ENCODE peak calls at places on chromosomes 4 and X, in six cellular contexts. O is aorta; N is naive thymus-derived CD4-positive, alpha-beta T cell; D is PC-3; S is neural progenitor cell; W is mammary epithelial cell. Y is an unnamed sample. For H3K4me1, the result is how much of the 10 kb centered on the place peaks cover.

GRCh38 chr4:61638600-61638999 is 438.5 kb downstream of the ADGRL3 start:
- DNase-seq in O (no peak), W (no peak), N (no peak), D (peak), S (no peak), Y (no peak)

GRCh38 chr4:120770897-120771296 is 151.6 kb downstream of the PRDM5 start:
- DNase-seq in O (no peak), W (no peak), D (no peak), N (no peak), S (no peak), Y (no peak)

GRCh38 chr4:21790437-21791029 is 158.0 kb downstream of the KCNIP4 start:
- DNase-seq in S (peak), O (no peak), W (peak), D (peak), N (peak), Y (no peak)

GRCh38 chr4:57943672-57944071 is 833.5 kb upstream of the IGFBP7 start:
- DNase-seq in O (peak), S (no peak), W (no peak), D (no peak), N (no peak), Y (no peak)

GRCh38 chr4:132593717-132594400 is 555.2 kb upstream of the PCDH10 start:
- DNase-seq in N (no peak), D (peak), W (peak), O (no peak), S (no peak), Y (no peak)

GRCh38 chrX:125757794-125758564 is 408.1 kb downstream of the DCAF12L2 start:
- DNase-seq in W (no peak), O (peak), D (no peak), S (no peak), N (no peak), Y (peak)

GRCh38 chr4:140099993-140100392 is 54.0 kb downstream of the MAML3 start:
- DNase-seq in N (no peak), O (peak), S (no peak), D (peak), W (no peak), Y (peak)

GRCh38 chr4:24805036-24805435 is 9.7 kb downstream of the SOD3 start:
- DNase-seq in N (no peak), O (no peak), D (no peak), W (peak), S (no peak), Y (no peak)

GRCh38 chr4:17561195-17561909 is 15.6 kb upstream of the LAP3 start:
- DNase-seq in S (no peak), O (no peak), N (no peak), W (peak), D (peak), Y (no peak)

GRCh38 chrX:38664285-38664684 is 102.9 kb downstream of the TSPAN7 start:
- DNase-seq in W (peak), O (no peak), S (peak), D (peak), N (no peak), Y (no peak)

GRCh38 chr4:164177753-164178152 is 576.2 kb upstream of the SMIM31 start:
- DNase-seq in S (no peak), N (no peak), D (no peak), O (no peak), W (no peak), Y (no peak)

GRCh38 chr4:139840773-139841172 is 175.2 kb downstream of the MGST2 start:
- DNase-seq in D (no peak), O (no peak), N (no peak), W (no peak), S (no peak), Y (no peak)

GRCh38 chr4:26613242-26613641 is 29.4 kb downstream of the TBC1D19 start:
- DNase-seq in S (no peak), D (no peak), O (no peak), W (no peak), N (no peak), Y (no peak)

GRCh38 chrX:84161641-84162040 is 26.4 kb downstream of the RPS6KA6 start:
- DNase-seq in N (no peak), W (no peak), O (no peak), S (no peak), D (no peak), Y (no peak)

GRCh38 chr4:15488658-15489470 is 19.2 kb downstream of the CC2D2A start:
- DNase-seq in O (no peak), S (no peak), N (no peak), W (no peak), D (no peak), Y (no peak)

GRCh38 chrX:19827088-19827487 is 60.3 kb downstream of the SH3KBP1 start:
- DNase-seq in O (no peak), S (no peak), D (no peak), N (peak), W (no peak), Y (no peak)

GRCh38 chr4:138542191-138542771 is 300.1 kb upstream of the SLC7A11 start:
- DNase-seq in N (no peak), D (peak), S (no peak), O (no peak), W (peak), Y (no peak)

GRCh38 chr4:82644731-82645126 is 82.9 kb upstream of the TMEM150C start:
- DNase-seq in N (no peak), S (no peak), D (no peak), O (no peak), W (no peak), Y (no peak)

GRCh38 chrX:1327651-1328304 is 8.8 kb upstream of the IL3RA start:
- DNase-seq in N (no peak), O (no peak), W (no peak), S (no peak), D (no peak), Y (no peak)

GRCh38 chrX:149567621-149568417 is 18.1 kb upstream of the HSFX3 start:
- DNase-seq in W (no peak), O (no peak), N (no peak), S (no peak), D (peak), Y (no peak)

GRCh38 chrX:88863726-88864125 is 116.7 kb downstream of the CPXCR1 start:
- DNase-seq in N (no peak), D (no peak), W (no peak), O (no peak), S (no peak), Y (no peak)

GRCh38 chr4:36303430-36304137 is 22.2 kb downstream of the DTHD1 start:
- DNase-seq in W (no peak), N (no peak), D (no peak), O (no peak), S (no peak), Y (no peak)

GRCh38 chrX:81259008-81259713 is 57.3 kb downstream of the SH3BGRL start:
- DNase-seq in O (no peak), D (no peak), W (no peak), N (no peak), S (no peak), Y (no peak)

GRCh38 chrX:70196961-70197805 is 19.9 kb downstream of the DGAT2L6 start:
- DNase-seq in N (peak), D (peak), O (peak), S (peak), W (peak), Y (peak)

GRCh38 chrX:2487366-2487765 is 13.4 kb downstream of the DHRSX start:
- DNase-seq in N (no peak), W (no peak), D (no peak), O (no peak), S (no peak), Y (no peak)

GRCh38 chrX:15301924-15302323 is 13.5 kb downstream of the ASB11 start:
- DNase-seq in D (no peak), N (no peak), S (no peak), W (peak), O (peak), Y (peak)

GRCh38 chr4:103244251-103244650 is 46.1 kb upstream of the CENPE start:
- DNase-seq in D (no peak), N (no peak), O (no peak), S (no peak), W (peak), Y (no peak)

GRCh38 chrX:46953597-46953996 is 41.4 kb downstream of the JADE3 start:
- DNase-seq in N (no peak), O (no peak), S (peak), D (no peak), W (no peak), Y (no peak)

GRCh38 chr4:88661724-88662123 is 35.9 kb downstream of the NAP1L5 start:
- DNase-seq in N (no peak), W (peak), D (peak), O (no peak), S (no peak), Y (no peak)

GRCh38 chr4:147287588-147287890 is 193.4 kb upstream of the EDNRA start:
- DNase-seq in W (no peak), S (no peak), O (no peak), N (no peak), D (no peak), Y (no peak)

GRCh38 chrX:137998619-137999018 is 432.7 kb downstream of the ZIC3 start:
- DNase-seq in W (no peak), D (no peak), S (no peak), N (no peak), O (no peak), Y (no peak)
- H3K4me3 ChIP-seq in W (no peak), D (no peak), S (no peak), N (no peak), O (no peak), Y (no peak)

GRCh38 chr4:41683321-41683720 is 65.2 kb downstream of the PHOX2B start:
- DNase-seq in D (no peak), W (no peak), N (no peak), O (no peak), S (no peak), Y (no peak)

GRCh38 chr4:41678951-41679350 is 69.6 kb downstream of the PHOX2B start:
- DNase-seq in N (no peak), W (no peak), S (no peak), D (no peak), O (no peak), Y (no peak)

GRCh38 chr4:41678086-41678485 is 70.4 kb downstream of the PHOX2B start:
- DNase-seq in N (no peak), S (no peak), D (no peak), O (no peak), W (no peak), Y (no peak)

GRCh38 chr4:41681054-41681453 is 67.5 kb downstream of the PHOX2B start:
- DNase-seq in D (no peak), O (no peak), W (no peak), N (no peak), S (no peak), Y (no peak)

GRCh38 chr4:41679991-41680390 is 68.5 kb downstream of the PHOX2B start:
- DNase-seq in D (no peak), O (no peak), S (no peak), N (no peak), W (no peak), Y (no peak)
- H3K4me1 ChIP-seq in D (under half), O (under half), S (under half), N (under half), W (under half), Y (under half)

DNA sequence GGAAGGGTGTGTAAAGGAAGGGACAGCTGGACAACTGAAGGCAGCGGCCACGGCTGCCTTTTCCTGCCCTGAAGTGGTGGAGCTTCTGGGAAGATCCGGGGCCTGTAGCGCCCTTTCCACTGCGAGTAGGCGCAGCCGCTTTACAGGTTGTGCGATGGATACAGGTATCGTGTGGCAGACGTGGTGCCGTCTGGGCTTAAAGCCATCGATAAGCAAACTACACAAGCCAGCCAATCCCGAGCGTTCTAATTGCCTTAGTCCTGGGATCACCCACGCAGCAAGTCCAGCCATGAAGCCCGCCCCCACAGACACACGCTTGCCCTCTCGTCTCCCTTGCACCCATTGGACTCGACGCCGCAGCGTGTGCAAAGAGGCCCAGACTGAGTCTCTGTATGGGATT is 15.4 kb downstream of the NKX6-1 start:
- DNase-seq in S (no peak), D (no peak), N (no peak), O (no peak), W (no peak), Y (no peak)
- H3K4me3 ChIP-seq in S (no peak), D (no peak), N (no peak), O (no peak), W (no peak), Y (no peak)

GRCh38 chr4:123479944-123480343 is 83.3 kb downstream of the SPRY1 start:
- DNase-seq in S (no peak), D (peak), N (no peak), O (no peak), W (peak), Y (no peak)

GRCh38 chr4:123477804-123478209 is 81.2 kb downstream of the SPRY1 start:
- DNase-seq in S (no peak), O (peak), W (no peak), N (peak), D (no peak), Y (no peak)

GRCh38 chr4:123476089-123476488 is 79.5 kb downstream of the SPRY1 start:
- DNase-seq in S (no peak), O (no peak), N (no peak), W (no peak), D (no peak), Y (no peak)

GRCh38 chr4:123481034-123481433 is 84.4 kb downstream of the SPRY1 start:
- DNase-seq in D (peak), S (no peak), W (peak), N (no peak), O (no peak), Y (no peak)

DNA sequence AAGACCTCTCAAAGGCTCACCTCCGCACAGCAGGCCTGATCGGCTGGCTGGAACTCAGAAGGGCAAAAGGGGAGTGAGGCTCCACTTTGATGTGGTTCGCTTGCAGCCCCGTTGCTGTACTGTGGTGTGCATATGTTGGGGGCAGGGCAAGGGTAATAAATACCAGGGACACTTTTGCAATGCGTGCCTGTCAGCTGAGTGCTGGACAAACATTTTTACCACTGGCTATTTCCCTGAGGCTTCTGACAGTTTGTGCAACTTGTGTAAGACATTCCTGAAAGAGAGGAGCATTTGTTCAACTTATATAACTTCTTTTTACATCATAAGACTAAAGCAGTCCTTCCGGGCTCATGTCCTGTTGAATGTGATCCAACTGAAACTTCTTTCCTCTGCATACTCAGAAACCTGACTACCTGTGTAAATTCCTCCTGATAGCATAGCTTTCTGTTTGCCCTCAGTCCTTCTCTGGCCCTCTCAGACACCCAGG is 82.3 kb downstream of the SPRY1 start:
- DNase-seq in D (peak), S (no peak), W (peak), O (no peak), N (no peak), Y (no peak)
- H3K4me1 ChIP-seq in D (under half), S (under half), W (under half), O (under half), N (under half), Y (under half)

DNA sequence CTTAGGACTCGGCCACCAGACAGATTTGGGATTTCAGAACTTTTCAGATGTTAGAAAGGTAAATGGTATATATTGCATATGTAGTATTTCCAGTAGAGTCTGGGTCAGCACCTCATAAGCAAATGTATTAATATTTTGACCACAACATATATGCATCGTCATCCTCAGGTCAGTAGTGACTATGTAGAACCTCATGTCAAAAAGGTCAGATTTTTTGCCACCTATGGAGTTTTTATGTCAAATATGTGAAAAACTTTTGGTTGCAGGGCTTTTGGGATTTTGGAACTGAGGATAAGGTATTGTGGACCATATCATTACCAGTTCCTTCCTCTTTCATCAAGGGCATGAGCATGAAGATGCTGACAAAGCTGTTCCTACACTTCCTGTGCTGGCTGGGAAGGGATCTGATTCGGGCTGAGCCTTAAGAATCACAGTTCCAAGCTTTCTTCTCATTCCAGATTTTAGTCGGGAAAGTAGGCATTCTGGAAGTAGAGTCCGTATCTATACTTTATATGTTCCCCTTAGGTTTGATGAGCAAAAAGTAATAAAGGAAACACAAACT is 183.0 kb upstream of the PGRMC2 start:
- DNase-seq in N (no peak), S (no peak), D (no peak), W (no peak), O (no peak), Y (no peak)
- H3K4me3 ChIP-seq in N (no peak), S (no peak), D (no peak), W (no peak), O (no peak), Y (no peak)

DNA sequence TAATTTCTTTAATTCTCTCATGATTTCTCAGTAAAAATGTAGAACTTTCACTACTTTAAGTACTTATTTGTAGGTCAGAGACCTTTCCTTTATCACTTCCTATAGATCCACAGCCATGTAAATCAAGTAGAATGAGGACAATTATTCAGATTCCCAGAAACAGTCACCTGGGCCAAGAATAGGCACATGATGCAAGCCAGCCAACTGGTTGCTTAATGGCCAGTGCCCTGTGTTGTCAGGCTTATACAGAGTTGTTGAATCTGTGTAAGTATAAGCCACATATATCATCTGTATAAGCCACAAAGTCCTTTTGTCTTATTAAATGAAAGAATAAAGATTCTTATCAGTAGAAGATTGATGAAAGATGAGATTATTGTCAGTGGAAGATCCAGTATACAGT is 5.2 kb downstream of the BANK1 start:
- DNase-seq in W (no peak), N (no peak), O (no peak), S (no peak), D (no peak), Y (no peak)
- H3K4me1 ChIP-seq in W (under half), N (under half), O (under half), S (under half), D (under half), Y (under half)

GRCh38 chrX:148499638-148500427 is 584 bp upstream of the AFF2 start:
- DNase-seq in N (no peak), W (no peak), D (no peak), O (peak), S (no peak), Y (no peak)
- H3K4me3 ChIP-seq in N (no peak), W (peak), D (no peak), O (no peak), S (peak), Y (peak)

GRCh38 chrX:13936804-13937203 is 92.9 kb downstream of the GEMIN8 start:
- DNase-seq in O (no peak), D (no peak), W (no peak), S (no peak), N (no peak), Y (no peak)

GRCh38 chrX:13933851-13934250 is 95.8 kb downstream of the GEMIN8 start:
- DNase-seq in D (peak), N (no peak), S (no peak), O (no peak), W (no peak), Y (no peak)

GRCh38 chrX:13934731-13935130 is 95.0 kb downstream of the GEMIN8 start:
- DNase-seq in O (no peak), W (peak), S (no peak), N (no peak), D (no peak), Y (no peak)

GRCh38 chrX:13932416-13932815 is 97.3 kb downstream of the GEMIN8 start:
- DNase-seq in O (no peak), N (no peak), D (no peak), W (no peak), S (no peak), Y (no peak)

DNA sequence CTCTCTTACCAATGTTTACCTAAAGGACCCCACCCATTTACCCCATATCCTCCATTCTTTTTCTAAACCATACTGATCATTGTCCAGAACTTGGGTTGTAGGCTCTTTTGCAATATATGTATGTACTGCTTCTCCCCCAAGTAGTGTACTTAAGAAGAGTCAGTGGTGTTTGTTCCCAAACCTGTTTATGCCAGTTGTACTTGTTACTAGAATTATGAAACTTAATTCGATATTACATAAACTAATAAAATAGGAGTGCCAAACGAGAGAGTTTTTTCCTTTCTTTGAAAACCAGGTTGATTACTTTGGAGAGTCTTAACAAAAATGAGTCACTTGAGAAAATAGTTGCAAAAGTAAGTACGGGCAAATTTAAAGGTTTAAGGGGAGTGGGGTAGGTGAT is 96.3 kb downstream of the GEMIN8 start:
- DNase-seq in N (no peak), D (peak), W (no peak), S (no peak), O (no peak), Y (no peak)
- H3K4me1 ChIP-seq in N (under half), D (under half), W (under half), S (under half), O (under half), Y (under half)

DNA sequence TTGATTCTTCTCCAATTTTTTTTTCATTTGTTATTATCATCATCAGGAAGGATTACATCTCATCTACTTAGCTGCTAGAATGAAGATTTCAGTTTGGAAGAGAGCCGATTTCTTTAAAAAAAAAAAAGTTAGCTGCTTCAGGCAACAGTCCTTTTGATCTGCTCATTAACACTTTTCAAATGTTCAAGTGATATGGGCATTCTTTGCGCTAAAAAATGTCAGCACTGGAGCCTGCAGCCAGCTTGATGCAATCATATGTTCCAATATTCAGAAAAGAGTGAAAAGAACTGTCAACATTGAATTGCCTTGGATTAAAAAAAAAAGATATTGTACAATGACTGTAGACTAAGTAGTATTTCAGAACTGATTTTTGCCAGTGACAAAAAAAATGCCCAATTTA is 76.1 kb downstream of the ANTXR2 start:
- DNase-seq in O (no peak), D (no peak), S (no peak), W (no peak), N (no peak), Y (no peak)
- H3K4me3 ChIP-seq in O (no peak), D (no peak), S (no peak), W (no peak), N (no peak), Y (no peak)

Y was measured in left ventricle myocardium inferior.